ENCODE peak calls at places on chromosomes 3 and 15, in four cellular contexts. Y, F, H and S are unnamed samples. For H3K36me3, the result is how much of the 10 kb centered on the place peaks cover.

GRCh38 chr3:17360991-17361390 is 381.4 kb downstream of the TBC1D5 start:
- DNase-seq in H (no peak), Y (no peak), F (no peak), S (no peak)

GRCh38 chr3:30146978-30147377 is 459.4 kb upstream of the TGFBR2 start:
- DNase-seq in H (no peak), F (peak), Y (no peak), S (no peak)

GRCh38 chr3:146184616-146185015 is 23.6 kb upstream of the PLOD2 start:
- DNase-seq in F (no peak), Y (no peak), H (no peak), S (no peak)

GRCh38 chr3:127105996-127106855 is 86.7 kb upstream of the PRR23E start:
- DNase-seq in Y (no peak), F (no peak), H (no peak), S (no peak)

GRCh38 chr15:28191832-28192231 is 92.7 kb upstream of the OCA2 start:
- DNase-seq in H (peak), Y (peak), F (peak), S (peak)

GRCh38 chr15:25233766-25234350 is 205.0 kb downstream of the UBE3A start:
- DNase-seq in Y (no peak), H (peak), F (no peak), S (no peak)

GRCh38 chr15:90425726-90426346 is 37.8 kb downstream of the IQGAP1 start:
- DNase-seq in F (peak), Y (no peak), H (no peak), S (no peak)

GRCh38 chr3:8482960-8483665 is 18.5 kb upstream of the LMCD1 start:
- DNase-seq in Y (peak), H (peak), F (peak), S (peak)

GRCh38 chr3:184172681-184173373 is 1.8 kb upstream of the AP2M1 start:
- DNase-seq in F (peak), H (no peak), Y (no peak), S (no peak)

GRCh38 chr3:171044828-171045793 is 18.6 kb upstream of the SLC2A2 start:
- DNase-seq in F (peak), Y (no peak), H (no peak), S (no peak)

GRCh38 chr3:23594066-23594465 is 211.7 kb upstream of the UBE2E1 start:
- DNase-seq in H (no peak), F (peak), Y (no peak), S (no peak)

GRCh38 chr3:112136959-112137693 is 4.1 kb upstream of the GCSAM start:
- DNase-seq in Y (no peak), H (no peak), F (no peak), S (no peak)

GRCh38 chr3:105907790-105908189 is 39.0 kb upstream of the CBLB start:
- DNase-seq in H (peak), Y (no peak), F (no peak), S (no peak)

GRCh38 chr3:61847784-61848462 is 286.6 kb downstream of the PTPRG start:
- DNase-seq in Y (peak), H (peak), F (no peak), S (peak)

GRCh38 chr3:187850256-187851010 is 105.2 kb upstream of the BCL6 start:
- DNase-seq in H (peak), F (no peak), Y (no peak), S (no peak)

GRCh38 chr15:64006642-64007041 is 39.6 kb downstream of the DAPK2 start:
- DNase-seq in F (no peak), H (peak), Y (no peak), S (no peak)
- H3K27ac ChIP-seq in F (no peak), H (no peak), Y (peak), S (no peak)

GRCh38 chr3:71127463-71128243 is 455.9 kb downstream of the FOXP1 start:
- DNase-seq in H (no peak), Y (no peak), F (peak), S (no peak)
- H3K4me3 ChIP-seq in H (peak), Y (peak), F (peak), S (peak)

GRCh38 chr15:40352221-40352901 is 1.5 kb downstream of the PHGR1 start:
- DNase-seq in H (peak), F (no peak), Y (no peak), S (no peak)

GRCh38 chr15:40355976-40356585 is 1.9 kb upstream of the DISP2 start:
- DNase-seq in F (no peak), H (no peak), Y (no peak), S (no peak)

GRCh38 chr15:40357246-40357645 is 773 bp upstream of the DISP2 start:
- DNase-seq in Y (no peak), F (no peak), H (no peak), S (no peak)

GRCh38 chr15:40354408-40355171 is 3.4 kb upstream of the DISP2 start:
- DNase-seq in Y (no peak), F (peak), H (peak), S (no peak)

DNA sequence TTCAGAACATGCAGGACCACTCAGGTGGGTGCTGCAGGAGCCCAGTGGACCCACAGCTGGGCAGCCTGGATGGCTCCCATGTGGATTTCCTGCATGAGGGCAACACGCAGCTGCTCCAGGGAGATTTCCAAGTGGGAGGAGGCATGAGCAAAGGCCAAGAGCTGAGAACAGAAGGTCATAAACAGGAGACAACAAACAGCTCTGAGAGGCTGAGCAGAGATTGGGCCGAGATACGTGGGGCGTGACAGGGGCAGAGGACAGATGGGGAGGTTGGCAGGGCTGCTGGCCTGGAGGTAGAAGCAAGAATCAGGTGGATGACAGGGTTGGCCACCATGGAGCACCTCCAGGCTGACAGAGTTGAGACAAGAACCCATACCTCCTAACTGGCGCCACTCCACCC is 2.9 kb downstream of the PHGR1 start:
- DNase-seq in F (no peak), Y (no peak), H (peak), S (peak)
- H3K36me3 ChIP-seq in F (under half), Y (under half), H (under half), S (under half)

GRCh38 chr15:56984681-56985515 is 66.5 kb downstream of the TCF12 start:
- DNase-seq in Y (no peak), H (no peak), F (peak), S (no peak)
- H3K27ac ChIP-seq in Y (peak), H (no peak), F (peak), S (no peak)